ENCODE peak calls at places on chromosomes 6 and 20, in ten cellular contexts. R is endothelial cell of umbilical vein, V is WTC11, G is A549, A is K562, Y is HepG2, I is HCT116, O is GM12878, U is SK-N-SH, N is H1. F is an unnamed sample.
A peak's percentile ranks its signal among the peaks of the same experiment; 100 is the strongest.

GRCh38 chr6:44223471-44224153 is at the start of gene SLC29A1:
- DNase-seq in U (peak; percentile 95), G (peak; percentile 69), N (peak; percentile 86), A (peak; percentile 97), Y (peak; percentile 74), I (no peak), R (peak; percentile 66), O (no peak), V (peak; percentile 87), F (peak; percentile 93)

GRCh38 chr6:169841907-169842606 is 90.6 kb downstream of the ERMARD start:
- DNase-seq in I (no peak), V (no peak), O (no peak), R (no peak), A (no peak), G (no peak), Y (no peak), U (no peak), N (peak; percentile 29), F (no peak)

GRCh38 chr20:49905415-49906091 is 9.8 kb downstream of the SPATA2 start:
- DNase-seq in V (no peak), A (peak; percentile 14), R (no peak), I (no peak), Y (no peak), U (no peak), O (no peak), N (no peak), G (no peak), F (no peak)

GRCh38 chr6:81978230-81978629 is 225.7 kb upstream of the TENT5A start:
- DNase-seq in N (no peak), Y (no peak), V (no peak), U (no peak), G (no peak), I (no peak), R (no peak), O (no peak), A (no peak), F (no peak)

GRCh38 chr20:44068780-44069191 is 118.2 kb downstream of the JPH2 start:
- DNase-seq in N (no peak), Y (no peak), R (no peak), V (no peak), A (no peak), G (no peak), U (no peak), I (no peak), O (no peak), F (peak; percentile 78)

GRCh38 chr20:56974499-56975250 is 291.8 kb downstream of the BMP7 start:
- DNase-seq in A (peak; percentile 31), U (no peak), V (peak; percentile 80), I (peak; percentile 47), R (no peak), G (peak; percentile 81), N (peak; percentile 84), Y (peak; percentile 48), O (no peak), F (peak; percentile 90)

GRCh38 chr6:86937219-86938079 is at the start of gene HTR1E:
- DNase-seq in N (peak; percentile 90), R (peak; percentile 36), I (peak; percentile 4), A (peak; percentile 51), G (peak; percentile 28), V (no peak), U (peak; percentile 86), O (no peak), Y (peak; percentile 42), F (peak; percentile 59)

GRCh38 chr6:107679457-107679856 is 144.7 kb downstream of the SCML4 start:
- DNase-seq in I (no peak), V (peak; percentile 59), N (no peak), Y (no peak), O (no peak), G (no peak), R (no peak), A (peak; percentile 22), U (no peak), F (peak; percentile 28)

GRCh38 chr6:75334266-75335040 is 49.9 kb upstream of the TMEM30A start:
- DNase-seq in I (no peak), A (no peak), R (peak; percentile 93), V (peak; percentile 55), U (no peak), N (peak; percentile 59), Y (no peak), O (no peak), G (peak; percentile 31), F (peak; percentile 1)

GRCh38 chr20:53940883-53941546 is 129.4 kb downstream of the BCAS1 start:
- DNase-seq in A (no peak), Y (no peak), I (no peak), N (peak; percentile 28), O (no peak), R (peak; percentile 92), G (peak; percentile 81), V (no peak), U (no peak), F (no peak)
- TF ChIP-seq MAX in A (no peak), Y (no peak), I (no peak), N (no peak), O (no peak), R (no peak), G (no peak), V (no peak), U (peak; percentile 35), F (no peak)

GRCh38 chr6:45946887-45947286 is 68.8 kb downstream of the CLIC5 start:
- DNase-seq in I (no peak), Y (no peak), A (no peak), N (no peak), V (no peak), R (no peak), G (no peak), U (no peak), O (no peak), F (no peak)
- TF ChIP-seq MAX in I (no peak), Y (no peak), A (no peak), N (no peak), V (no peak), R (no peak), G (no peak), U (no peak), O (no peak), F (no peak)

DNA sequence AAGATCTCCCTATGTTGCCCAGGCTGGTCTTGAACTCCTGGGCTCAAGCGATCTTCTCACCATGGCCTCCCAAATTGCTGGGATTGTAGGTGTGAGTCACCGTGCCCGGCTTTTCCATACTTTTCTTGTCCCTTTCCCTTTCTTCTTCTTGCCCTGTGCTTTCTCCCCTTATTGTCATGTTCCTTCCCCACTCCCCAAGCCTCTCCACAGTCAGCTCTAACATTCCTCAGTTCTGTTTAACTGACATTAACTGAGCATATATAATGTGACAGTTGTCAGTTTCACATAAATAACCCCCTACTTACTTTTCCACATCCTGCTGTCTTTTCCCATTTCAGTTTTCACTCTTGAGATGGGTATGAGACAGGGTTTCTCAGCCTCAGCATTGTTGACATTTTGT is 9.5 kb upstream of the RNF8 start:
- DNase-seq in U (no peak), I (no peak), G (no peak), V (no peak), R (no peak), A (no peak), N (no peak), O (no peak), Y (no peak), F (no peak)
- TF ChIP-seq MAX in U (no peak), I (no peak), G (no peak), V (no peak), R (no peak), A (no peak), N (no peak), O (no peak), Y (no peak), F (no peak)

DNA sequence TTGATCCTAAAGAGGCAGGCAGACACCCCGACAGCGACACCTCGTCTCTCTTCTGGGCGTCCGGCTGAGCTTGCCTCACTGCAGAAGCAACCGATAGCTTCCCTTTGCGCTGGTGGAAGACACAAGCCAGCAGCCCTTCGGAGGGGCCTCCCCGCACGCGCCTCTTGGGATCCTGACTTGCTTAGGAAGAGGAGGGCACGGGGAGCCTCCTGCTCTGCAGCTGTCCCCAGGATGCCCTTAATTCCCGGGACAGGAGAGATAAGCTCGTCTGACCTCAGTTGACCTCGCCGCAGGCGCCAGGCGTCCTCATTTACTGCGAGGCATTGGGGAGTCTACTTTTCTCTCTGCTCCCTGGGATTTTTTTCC is 94.0 kb downstream of the CD83 start:
- DNase-seq in I (no peak), G (no peak), V (peak; percentile 62), U (peak; percentile 61), N (no peak), O (no peak), A (peak; percentile 51), Y (peak; percentile 12), R (no peak), F (peak; percentile 89)
- TF ChIP-seq MAX in I (no peak), G (no peak), V (peak; percentile 44), U (no peak), N (peak; percentile 11), O (no peak), A (peak; percentile 67), Y (no peak), R (no peak), F (no peak)

GRCh38 chr6:13741358-13741757 is 29.7 kb upstream of the RANBP9 start:
- DNase-seq in O (no peak), A (no peak), N (no peak), Y (no peak), V (no peak), R (no peak), U (no peak), G (no peak), I (no peak), F (no peak)
- TF ChIP-seq MAX in O (no peak), A (no peak), N (no peak), Y (no peak), V (no peak), R (no peak), U (no peak), G (no peak), I (no peak), F (no peak)

DNA sequence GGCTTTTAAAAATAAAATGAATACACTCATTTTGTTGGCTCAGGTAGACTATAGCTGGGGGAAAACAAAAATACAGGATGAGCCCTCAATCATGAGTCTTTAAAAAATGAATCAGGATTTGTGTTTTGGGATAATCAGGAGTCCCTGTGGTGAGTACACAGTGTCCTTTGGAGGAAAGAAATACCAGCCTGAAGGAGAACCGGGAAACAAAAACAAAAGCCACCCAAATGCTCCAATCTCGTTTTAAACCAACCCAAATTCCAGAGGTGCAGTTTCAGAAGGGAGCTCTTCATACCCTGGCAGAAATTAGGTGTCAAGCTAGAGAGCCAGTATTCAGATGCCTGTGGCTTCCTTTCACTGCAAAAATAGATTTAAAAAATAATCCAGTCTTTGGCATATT is 23.3 kb upstream of the FOXA2 start:
- DNase-seq in I (no peak), V (no peak), N (no peak), O (no peak), U (no peak), R (no peak), A (no peak), Y (no peak), G (no peak), F (no peak)
- TF ChIP-seq MAX in I (no peak), V (no peak), N (no peak), O (no peak), U (no peak), R (no peak), A (no peak), Y (no peak), G (no peak), F (no peak)